ENCODE peak calls at places on chromosome 20, in six cellular contexts. E is H1, I is IMR-90, U is trophoblast cell, X is mesenchymal stem cell, Y is H9. Z is an unnamed sample.
A peak's percentile ranks its signal among the peaks of the same experiment; 100 is the strongest.

GRCh38 chr20:4726710-4727391 is 5.1 kb downstream of the PRND start:
- DNase-seq in E (no peak), I (peak; percentile 82), U (peak; percentile 37), X (peak; percentile 62), Y (no peak), Z (no peak)

GRCh38 chr20:51759769-51760510 is 8.2 kb downstream of the ATP9A start:
- DNase-seq in E (no peak), I (no peak), U (no peak), X (peak; percentile 37), Y (no peak), Z (no peak)

GRCh38 chr20:32327087-32327681 is 30.9 kb upstream of the ASXL1 start:
- DNase-seq in E (no peak), I (peak; percentile 93), U (no peak), X (peak; percentile 88), Y (no peak), Z (no peak)

GRCh38 chr20:9079038-9079731 is 10.3 kb downstream of the PLCB4 start:
- DNase-seq in E (no peak), I (no peak), U (no peak), X (no peak), Y (no peak), Z (no peak)

GRCh38 chr20:54076259-54076658 is 5.9 kb upstream of the BCAS1 start:
- DNase-seq in E (no peak), I (no peak), U (peak; percentile 87), X (no peak), Y (no peak), Z (no peak)

GRCh38 chr20:4234128-4234527 is 218.8 kb upstream of the RNF24 start:
- DNase-seq in E (no peak), I (peak; percentile 76), U (no peak), X (no peak), Y (no peak), Z (no peak)

GRCh38 chr20:41247523-41248370 is 69.8 kb downstream of the ZHX3 start:
- DNase-seq in E (no peak), I (no peak), U (no peak), X (no peak), Y (no peak), Z (no peak)

GRCh38 chr20:32249030-32249738 is 28.3 kb upstream of the KIF3B start:
- DNase-seq in E (no peak), I (no peak), U (no peak), X (no peak), Y (no peak), Z (no peak)

GRCh38 chr20:47298624-47299023 is 57.9 kb downstream of the ZMYND8 start:
- DNase-seq in E (no peak), I (no peak), U (no peak), X (no peak), Y (no peak), Z (no peak)

GRCh38 chr20:51803157-51803854 is 985 bp upstream of the SALL4 start:
- DNase-seq in E (no peak), I (peak; percentile 6), U (peak; percentile 92), X (no peak), Y (no peak), Z (no peak)

GRCh38 chr20:12305555-12305954 is 387.9 kb downstream of the BTBD3 start:
- DNase-seq in E (no peak), I (no peak), U (no peak), X (no peak), Y (no peak), Z (no peak)

GRCh38 chr20:57393321-57394086 is 2.3 kb downstream of the RBM38 start:
- DNase-seq in E (no peak), I (no peak), U (peak; percentile 94), X (no peak), Y (no peak), Z (no peak)

GRCh38 chr20:38878798-38879197 is 47.4 kb upstream of the FAM83D start:
- DNase-seq in E (no peak), I (peak; percentile 19), U (peak; percentile 47), X (peak; percentile 28), Y (peak; percentile 61), Z (peak; percentile 44)

GRCh38 chr20:37920270-37920669 is 17.3 kb downstream of the VSTM2L start:
- DNase-seq in E (no peak), I (no peak), U (no peak), X (no peak), Y (no peak), Z (no peak)

GRCh38 chr20:10225439-10226080 is 6.9 kb downstream of the SNAP25 start:
- DNase-seq in E (no peak), I (no peak), U (no peak), X (no peak), Y (no peak), Z (no peak)

GRCh38 chr20:58086763-58087566 is 141.5 kb downstream of the ANKRD60 start:
- DNase-seq in E (peak; percentile 67), I (peak; percentile 27), U (peak; percentile 75), X (no peak), Y (peak; percentile 67), Z (peak; percentile 55)

GRCh38 chr20:39269031-39269461 is 306.9 kb downstream of the DHX35 start:
- DNase-seq in E (peak; percentile 92), I (peak; percentile 3), U (peak; percentile 43), X (peak; percentile 7), Y (peak; percentile 80), Z (peak; percentile 57)

GRCh38 chr20:36584018-36584481 is 10.7 kb downstream of the TGIF2 start:
- DNase-seq in E (no peak), I (no peak), U (no peak), X (no peak), Y (no peak), Z (no peak)

GRCh38 chr20:36578642-36579041 is 5.2 kb downstream of the TGIF2 start:
- DNase-seq in E (no peak), I (no peak), U (no peak), X (no peak), Y (no peak), Z (no peak)

GRCh38 chr20:36582322-36582721 is 8.9 kb downstream of the TGIF2 start:
- DNase-seq in E (no peak), I (no peak), U (no peak), X (no peak), Y (no peak), Z (no peak)

GRCh38 chr20:36582821-36583220 is 9.4 kb downstream of the TGIF2 start:
- DNase-seq in E (no peak), I (no peak), U (peak; percentile 72), X (no peak), Y (no peak), Z (no peak)

GRCh38 chr20:36579996-36580545 is 6.7 kb downstream of the TGIF2 start:
- DNase-seq in E (no peak), I (peak; percentile 77), U (no peak), X (peak; percentile 13), Y (no peak), Z (no peak)
- H3K4ac ChIP-seq in E (no peak overlapping the region), I (no peak overlapping the region), U (no peak overlapping the region), X (no peak overlapping the region), Y (no peak overlapping the region), Z (no peak overlapping the region)

GRCh38 chr20:461254-462198 is 807 bp downstream of the TBC1D20 start:
- DNase-seq in E (peak; percentile 70), I (peak; percentile 42), U (peak; percentile 57), X (peak; percentile 73), Y (peak; percentile 57), Z (peak; percentile 42)

GRCh38 chr20:460180-460579 is 2.2 kb downstream of the TBC1D20 start:
- DNase-seq in E (no peak), I (no peak), U (no peak), X (no peak), Y (no peak), Z (no peak)

GRCh38 chr20:462199-462991 is at the start of gene TBC1D20:
- DNase-seq in E (peak; percentile 86), I (peak; percentile 84), U (peak; percentile 94), X (peak; percentile 85), Y (peak; percentile 83), Z (peak; percentile 76)

GRCh38 chr20:458766-459165 is 3.6 kb downstream of the TBC1D20 start:
- DNase-seq in E (no peak), I (no peak), U (no peak), X (no peak), Y (no peak), Z (no peak)

DNA sequence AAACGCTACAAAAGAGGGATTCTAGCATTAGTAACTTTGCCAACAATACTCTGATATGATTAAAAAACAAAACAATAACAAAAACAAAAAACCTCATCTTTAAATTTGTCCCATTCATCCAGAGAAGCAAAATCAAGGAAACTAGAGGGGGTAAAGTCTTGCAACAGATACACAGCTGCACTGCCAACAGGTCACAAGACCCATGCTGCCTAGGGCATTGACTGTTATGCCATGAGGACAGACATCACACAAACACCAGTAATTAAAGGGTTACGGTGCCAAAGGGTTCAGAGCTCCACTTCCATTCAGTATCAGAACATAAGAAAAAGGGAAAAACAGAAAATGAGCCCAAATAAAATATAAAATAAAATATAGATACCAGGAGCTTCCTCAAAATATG is 1.6 kb downstream of the TBC1D20 start:
- DNase-seq in E (no peak), I (no peak), U (no peak), X (peak; percentile 28), Y (no peak), Z (no peak)
- H4K91ac ChIP-seq in E (no peak overlapping the region), I (no peak overlapping the region), U (no peak overlapping the region), X (no peak overlapping the region), Y (no peak overlapping the region), Z (no peak overlapping the region)

DNA sequence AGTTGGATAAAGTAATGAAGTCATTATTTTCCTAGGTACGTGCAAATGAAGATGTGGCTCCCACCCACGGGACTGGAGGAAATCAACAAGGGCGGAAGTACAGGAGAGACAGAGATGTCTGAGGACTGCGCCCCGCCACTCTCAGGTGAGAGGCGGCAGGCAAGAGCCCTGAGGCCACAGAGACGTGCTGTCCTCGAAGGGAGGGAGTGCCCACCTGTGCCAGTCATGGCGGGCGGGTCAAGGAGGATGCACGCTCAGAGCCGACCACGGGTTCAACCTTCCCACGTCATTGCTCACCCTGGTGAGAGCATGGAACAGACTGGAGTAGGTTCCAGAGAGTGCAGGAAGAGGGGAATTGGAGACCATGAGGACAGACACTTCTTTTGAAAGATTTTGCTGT is 12.7 kb downstream of the CST8 start:
- DNase-seq in E (no peak), I (no peak), U (no peak), X (no peak), Y (no peak), Z (no peak)
- H3K79me1 ChIP-seq in E (no peaks in the 10 kb centered on the region), I (no peaks in the 10 kb centered on the region), U (no peaks in the 10 kb centered on the region), X (no peaks in the 10 kb centered on the region), Y (no peaks in the 10 kb centered on the region), Z (no peaks in the 10 kb centered on the region)

DNA sequence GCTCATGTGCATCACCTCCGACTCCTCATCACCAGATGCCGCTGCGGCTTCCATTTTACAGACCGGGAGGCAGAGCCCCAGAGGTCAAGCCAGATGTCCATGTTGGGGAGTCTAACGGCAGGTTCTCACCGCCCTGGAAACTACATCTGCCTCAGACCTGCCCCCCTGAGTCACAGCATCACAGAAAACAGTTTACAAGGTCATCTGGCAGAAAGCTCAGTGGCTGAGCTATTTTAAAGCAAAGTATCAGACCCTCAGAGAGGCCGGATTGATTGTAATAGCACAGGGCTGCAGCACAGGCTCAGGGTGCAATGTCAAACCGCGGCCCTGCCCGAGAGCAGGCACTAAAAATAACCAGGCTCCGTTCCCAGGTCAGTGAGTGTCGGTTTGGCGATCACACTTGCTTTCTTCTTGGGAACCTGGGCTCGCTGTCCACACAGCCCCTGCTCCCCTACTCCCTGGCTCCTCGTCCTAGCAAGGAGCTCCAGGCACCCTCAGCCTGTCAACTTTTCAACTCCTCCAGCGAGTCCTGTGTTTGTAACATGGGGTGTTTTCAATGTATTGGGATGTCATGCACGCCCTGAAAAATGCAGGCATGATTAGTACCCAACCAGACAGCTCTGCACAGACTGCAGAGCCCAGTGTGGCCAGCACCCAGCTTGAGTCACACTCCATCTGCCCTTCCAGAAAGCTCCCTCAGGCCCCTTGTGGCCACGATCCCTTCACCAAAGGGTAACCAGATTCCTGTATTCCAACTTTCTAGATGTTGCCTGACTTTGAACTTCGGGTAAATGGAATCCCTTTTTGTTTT is 264.5 kb downstream of the CDH4 start:
- DNase-seq in E (no peak), I (peak; percentile 35), U (no peak), X (peak; percentile 6), Y (no peak), Z (no peak)
- H3K4ac ChIP-seq in E (no peak overlapping the region), I (no peak overlapping the region), U (no peak overlapping the region), X (no peak overlapping the region), Y (no peak overlapping the region), Z (no peak overlapping the region)

GRCh38 chr20:62716941-62717310 is 8.3 kb downstream of the NTSR1 start:
- DNase-seq in E (no peak), I (no peak), U (no peak), X (no peak), Y (no peak), Z (no peak)
- H4K91ac ChIP-seq in E (no peak overlapping the region), I (no peak overlapping the region), U (no peak overlapping the region), X (no peak overlapping the region), Y (no peak overlapping the region), Z (no peak overlapping the region)